ENCODE peak calls at places on chromosomes 2 and 18, in six cellular contexts. H is psoas muscle; N is heart right ventricle; W is fibroblast of lung; I is CD4-positive, alpha-beta T cell; D is astrocyte. S is an unnamed sample.
A peak's percentile ranks its signal among the peaks of the same experiment; 100 is the strongest.

GRCh38 chr2:215465246-215465645 is 29.4 kb upstream of the FN1 start:
- DNase-seq in H (no peak), N (no peak), W (peak; percentile 42), I (no peak), D (no peak), S (no peak)

GRCh38 chr2:101827246-101827645 is 129.7 kb downstream of the MAP4K4 start:
- DNase-seq in H (no peak), N (no peak), W (peak; percentile 98), I (no peak), D (peak; percentile 97), S (no peak)

GRCh38 chr2:72864500-72864899 is 22.7 kb upstream of the SPR start:
- DNase-seq in H (no peak), N (no peak), W (peak; percentile 78), I (no peak), D (peak; percentile 72), S (no peak)

GRCh38 chr2:1478311-1479305 is 65.3 kb downstream of the TPO start:
- DNase-seq in H (no peak), N (no peak), W (no peak), I (no peak), D (no peak), S (peak; percentile 23)

GRCh38 chr18:24492445-24492844 is 32.0 kb downstream of the HRH4 start:
- DNase-seq in H (no peak), N (no peak), W (no peak), I (no peak), D (no peak), S (no peak)

GRCh38 chr2:43391159-43391876 is 164.9 kb upstream of the ZFP36L2 start:
- DNase-seq in H (no peak), N (no peak), W (no peak), I (no peak), D (no peak), S (no peak)

GRCh38 chr2:201149064-201149820 is 33.3 kb downstream of the CFLAR start:
- DNase-seq in H (no peak), N (no peak), W (peak; percentile 98), I (no peak), D (peak; percentile 97), S (no peak)

GRCh38 chr2:239459581-239459980 is 58.8 kb upstream of the HDAC4 start:
- DNase-seq in H (no peak), N (no peak), W (no peak), I (no peak), D (no peak), S (peak; percentile 10)

GRCh38 chr18:46291149-46291548 is 187.0 kb downstream of the HAUS1 start:
- DNase-seq in H (no peak), N (no peak), W (no peak), I (no peak), D (no peak), S (no peak)

GRCh38 chr18:22113144-22113813 is 56.1 kb upstream of the GATA6 start:
- DNase-seq in H (peak; percentile 30), N (peak; percentile 81), W (no peak), I (no peak), D (no peak), S (peak; percentile 71)

GRCh38 chr2:60066971-60067370 is 486.5 kb downstream of the BCL11A start:
- DNase-seq in H (no peak), N (no peak), W (no peak), I (no peak), D (no peak), S (no peak)

GRCh38 chr2:471560-471959 is 183.7 kb upstream of the ALKAL2 start:
- DNase-seq in H (no peak), N (no peak), W (no peak), I (no peak), D (no peak), S (no peak)

GRCh38 chr2:30759481-30759880 is 47.8 kb downstream of the CAPN13 start:
- DNase-seq in H (no peak), N (no peak), W (no peak), I (no peak), D (no peak), S (no peak)

GRCh38 chr2:240433973-240434727 is 1.3 kb upstream of the GPC1 start:
- DNase-seq in H (peak; percentile 61), N (peak; percentile 22), W (peak; percentile 97), I (no peak), D (peak; percentile 96), S (peak; percentile 86)

GRCh38 chr2:10240161-10240681 is 62.5 kb upstream of the HPCAL1 start:
- DNase-seq in H (no peak), N (no peak), W (no peak), I (no peak), D (no peak), S (no peak)

GRCh38 chr2:203105996-203106395 is 91.3 kb downstream of the NBEAL1 start:
- DNase-seq in H (no peak), N (no peak), W (peak; percentile 13), I (no peak), D (peak; percentile 1), S (no peak)

GRCh38 chr2:222052934-222053367 is 245.8 kb downstream of the PAX3 start:
- DNase-seq in H (no peak), N (no peak), W (no peak), I (no peak), D (no peak), S (no peak)

GRCh38 chr18:45962461-45962860 is 4.7 kb downstream of the EPG5 start:
- DNase-seq in H (no peak), N (no peak), W (peak; percentile 94), I (no peak), D (peak; percentile 94), S (no peak)

GRCh38 chr2:76444732-76445131 is 734.0 kb upstream of the GCFC2 start:
- DNase-seq in H (no peak), N (no peak), W (no peak), I (no peak), D (no peak), S (no peak)

GRCh38 chr2:64639691-64640090 is 14.0 kb downstream of the SERTAD2 start:
- DNase-seq in H (no peak), N (no peak), W (no peak), I (no peak), D (no peak), S (no peak)

GRCh38 chr2:74379851-74380789 is at the start of gene DCTN1:
- DNase-seq in H (peak; percentile 46), N (no peak), W (peak; percentile 81), I (no peak), D (peak; percentile 70), S (peak; percentile 79)

GRCh38 chr2:42141687-42142475 is 27.3 kb upstream of the EML4 start:
- DNase-seq in H (no peak), N (peak; percentile 42), W (peak; percentile 93), I (no peak), D (peak; percentile 93), S (peak; percentile 73)

GRCh38 chr2:223760838-223761502 is 76.4 kb downstream of the AP1S3 start:
- DNase-seq in H (no peak), N (no peak), W (peak; percentile 91), I (peak; percentile 23), D (peak; percentile 88), S (peak; percentile 61)

GRCh38 chr2:16496426-16497388 is 168.9 kb downstream of the CYRIA start:
- DNase-seq in H (no peak), N (no peak), W (no peak), I (no peak), D (no peak), S (no peak)

GRCh38 chr2:10819714-10820314 is 7.2 kb upstream of the PDIA6 start:
- DNase-seq in H (no peak), N (no peak), W (no peak), I (no peak), D (no peak), S (no peak)

GRCh38 chr2:104944495-104944894 is 90.6 kb downstream of the POU3F3 start:
- DNase-seq in H (no peak), N (no peak), W (peak; percentile 30), I (no peak), D (peak; percentile 18), S (no peak)
- TF ChIP-seq CTCF in H (no peak), N (no peak), W (peak; percentile 6), I (no peak), D (peak; percentile 66), S (peak; percentile 37)

DNA sequence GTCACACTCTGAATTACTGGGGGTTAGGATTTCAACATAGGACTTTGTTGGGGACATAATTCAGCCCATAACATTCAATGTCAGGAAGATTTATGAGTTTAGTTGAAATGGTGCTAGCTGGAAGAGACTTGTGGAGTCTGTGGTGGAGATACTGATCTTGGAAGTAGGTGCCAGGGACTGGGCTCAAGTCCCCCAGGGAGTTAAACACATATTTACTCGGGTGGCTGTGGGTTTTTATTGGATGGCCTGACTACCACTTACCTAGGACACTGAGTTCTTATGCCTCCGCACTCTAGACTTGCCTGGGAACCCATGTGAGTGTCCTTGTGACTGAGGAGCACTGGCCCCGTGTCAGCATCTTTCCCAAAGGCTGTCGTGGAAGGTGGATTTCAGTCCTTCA is 84.8 kb upstream of the SEC11C start:
- DNase-seq in H (no peak), N (no peak), W (peak; percentile 67), I (no peak), D (peak; percentile 64), S (no peak)
- H3K27ac ChIP-seq in H (peak overlapping the region; percentile 51), N (no peak overlapping the region), W (no peak overlapping the region), I (no peak overlapping the region), D (no peak overlapping the region), S (no peak overlapping the region)

GRCh38 chr2:226215902-226216503 is 583.6 kb downstream of the IRS1 start:
- DNase-seq in H (peak; percentile 16), N (no peak), W (peak; percentile 43), I (peak; percentile 35), D (peak; percentile 12), S (peak; percentile 61)

GRCh38 chr2:226213717-226214116 is 585.9 kb downstream of the IRS1 start:
- DNase-seq in H (no peak), N (no peak), W (peak; percentile 94), I (no peak), D (peak; percentile 93), S (no peak)

GRCh38 chr2:226217191-226217590 is 582.4 kb downstream of the IRS1 start:
- DNase-seq in H (no peak), N (no peak), W (no peak), I (no peak), D (no peak), S (no peak)

GRCh38 chr2:226220511-226220910 is 579.1 kb downstream of the IRS1 start:
- DNase-seq in H (no peak), N (no peak), W (no peak), I (no peak), D (no peak), S (no peak)

DNA sequence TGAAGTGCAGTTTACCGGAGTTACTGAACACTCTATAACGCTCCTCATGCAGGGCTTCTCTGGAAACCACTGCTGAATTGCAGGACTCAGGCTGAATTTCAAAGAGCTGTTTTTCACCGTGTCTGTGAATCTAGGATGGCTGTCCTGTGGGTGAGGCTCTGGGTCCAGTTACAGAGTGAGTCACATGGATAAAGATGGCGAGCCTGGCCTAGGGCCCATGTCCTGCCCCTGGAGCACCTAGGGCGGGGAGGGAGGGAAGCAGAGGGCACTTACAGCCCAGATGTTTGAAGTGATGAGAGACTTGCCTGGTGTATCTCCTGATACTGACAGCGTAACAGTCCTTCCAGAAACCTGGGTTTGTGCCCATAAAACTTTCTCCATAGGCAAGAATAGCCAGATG is 583.0 kb downstream of the IRS1 start:
- DNase-seq in H (no peak), N (no peak), W (no peak), I (no peak), D (no peak), S (no peak)
- TF ChIP-seq CTCF in H (no peak), N (no peak), W (no peak), I (no peak), D (no peak), S (no peak)

DNA sequence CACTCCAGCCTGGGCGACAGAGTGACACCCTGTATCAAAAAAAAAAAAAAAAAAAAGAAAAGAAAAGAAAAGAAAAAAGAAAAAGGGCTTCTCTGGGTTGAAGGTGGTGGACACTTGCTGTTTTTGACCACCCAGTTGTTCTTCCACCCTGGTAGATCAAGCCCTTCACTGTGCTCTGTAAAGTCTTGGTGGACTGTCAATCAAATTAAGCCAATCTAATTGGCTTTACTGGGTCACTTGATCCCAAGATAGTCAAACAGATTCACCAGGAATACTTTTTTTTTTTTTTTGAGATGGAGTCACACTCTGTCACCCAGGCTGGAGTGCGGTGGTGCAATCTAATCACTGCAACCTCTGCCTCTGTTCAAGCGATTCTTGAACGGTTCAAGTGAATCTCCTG is 191.7 kb downstream of the AGPS start:
- DNase-seq in H (no peak), N (no peak), W (no peak), I (no peak), D (no peak), S (no peak)
- H3K27ac ChIP-seq in H (no peak overlapping the region), N (no peak overlapping the region), W (no peak overlapping the region), I (no peak overlapping the region), D (no peak overlapping the region), S (no peak overlapping the region)